ENCODE peak calls at places on chromosomes 5 and 9, in nine cellular contexts. One of them, this sample, is unnamed.

GRCh38 chr5:17081142-17081541 is 136.3 kb upstream of the BASP1 start:
- DNase-seq in T-helper 2 cell: no peak
- DNase-seq in NCI-H1092: no peak
- DNase-seq in amniotic epithelial cell: no peak
- DNase-seq in T-helper 9 cell: no peak
- DNase-seq in T-cell: no peak
- DNase-seq in neuronal stem cell: no peak
- DNase-seq in substantia nigra: no peak
- DNase-seq in MV-4-11: no peak
- DNase-seq in this sample: no peak

GRCh38 chr5:1736889-1737711 is 62.5 kb downstream of the MRPL36 start:
- DNase-seq in amniotic epithelial cell: no peak
- DNase-seq in neuronal stem cell: no peak
- DNase-seq in T-helper 9 cell: no peak
- DNase-seq in substantia nigra: no peak
- DNase-seq in MV-4-11: no peak
- DNase-seq in T-cell: no peak
- DNase-seq in T-helper 2 cell: no peak
- DNase-seq in NCI-H1092: no peak
- DNase-seq in this sample: no peak

GRCh38 chr9:128920381-128921058 is at the start of gene PHYHD1:
- DNase-seq in T-cell: no peak
- DNase-seq in MV-4-11: no peak
- DNase-seq in amniotic epithelial cell: peak; percentile 77
- DNase-seq in T-helper 2 cell: no peak
- DNase-seq in T-helper 9 cell: no peak
- DNase-seq in substantia nigra: peak; percentile 64
- DNase-seq in neuronal stem cell: no peak
- DNase-seq in NCI-H1092: peak; percentile 81
- DNase-seq in this sample: no peak

GRCh38 chr9:69877852-69878507 is 57.4 kb downstream of the CFAP95 start:
- DNase-seq in neuronal stem cell: no peak
- DNase-seq in amniotic epithelial cell: peak; percentile 39
- DNase-seq in T-helper 2 cell: no peak
- DNase-seq in NCI-H1092: peak; percentile 13
- DNase-seq in T-cell: no peak
- DNase-seq in substantia nigra: no peak
- DNase-seq in T-helper 9 cell: no peak
- DNase-seq in MV-4-11: peak; percentile 7
- DNase-seq in this sample: no peak

GRCh38 chr9:5566054-5566618 is 55.8 kb downstream of the PDCD1LG2 start:
- DNase-seq in MV-4-11: no peak
- DNase-seq in T-helper 9 cell: no peak
- DNase-seq in neuronal stem cell: no peak
- DNase-seq in substantia nigra: no peak
- DNase-seq in amniotic epithelial cell: no peak
- DNase-seq in T-helper 2 cell: no peak
- DNase-seq in T-cell: no peak
- DNase-seq in NCI-H1092: no peak
- DNase-seq in this sample: no peak

GRCh38 chr5:126837907-126838539 is 61.1 kb downstream of the LMNB1 start:
- DNase-seq in T-helper 2 cell: no peak
- DNase-seq in T-cell: no peak
- DNase-seq in NCI-H1092: no peak
- DNase-seq in amniotic epithelial cell: peak; percentile 84
- DNase-seq in MV-4-11: no peak
- DNase-seq in T-helper 9 cell: no peak
- DNase-seq in neuronal stem cell: no peak
- DNase-seq in substantia nigra: no peak
- DNase-seq in this sample: no peak

GRCh38 chr5:1731091-1731639 is 68.5 kb downstream of the MRPL36 start:
- DNase-seq in amniotic epithelial cell: no peak
- DNase-seq in NCI-H1092: no peak
- DNase-seq in neuronal stem cell: no peak
- DNase-seq in MV-4-11: no peak
- DNase-seq in T-cell: no peak
- DNase-seq in T-helper 2 cell: no peak
- DNase-seq in T-helper 9 cell: no peak
- DNase-seq in substantia nigra: no peak
- DNase-seq in this sample: no peak

GRCh38 chr9:135522137-135522877 is 1.1 kb downstream of the LCN1 start:
- DNase-seq in MV-4-11: no peak
- DNase-seq in T-helper 2 cell: no peak
- DNase-seq in neuronal stem cell: no peak
- DNase-seq in T-helper 9 cell: no peak
- DNase-seq in amniotic epithelial cell: no peak
- DNase-seq in NCI-H1092: no peak
- DNase-seq in T-cell: no peak
- DNase-seq in substantia nigra: no peak
- DNase-seq in this sample: no peak

GRCh38 chr5:134005415-134006118 is 792 bp upstream of the VDAC1 start:
- DNase-seq in MV-4-11: no peak
- DNase-seq in amniotic epithelial cell: no peak
- DNase-seq in T-helper 2 cell: no peak
- DNase-seq in T-helper 9 cell: no peak
- DNase-seq in substantia nigra: peak; percentile 58
- DNase-seq in T-cell: no peak
- DNase-seq in NCI-H1092: no peak
- DNase-seq in neuronal stem cell: no peak
- DNase-seq in this sample: no peak

GRCh38 chr5:54159153-54159836 is 151.1 kb downstream of the ARL15 start:
- DNase-seq in MV-4-11: peak; percentile 78
- DNase-seq in neuronal stem cell: no peak
- DNase-seq in substantia nigra: no peak
- DNase-seq in T-cell: no peak
- DNase-seq in amniotic epithelial cell: no peak
- DNase-seq in T-helper 2 cell: no peak
- DNase-seq in T-helper 9 cell: no peak
- DNase-seq in NCI-H1092: no peak
- DNase-seq in this sample: no peak

GRCh38 chr5:10779592-10779991 is 18.6 kb upstream of the DAP start:
- DNase-seq in T-cell: no peak
- DNase-seq in T-helper 9 cell: no peak
- DNase-seq in neuronal stem cell: no peak
- DNase-seq in T-helper 2 cell: no peak
- DNase-seq in amniotic epithelial cell: no peak
- DNase-seq in NCI-H1092: no peak
- DNase-seq in substantia nigra: no peak
- DNase-seq in MV-4-11: no peak
- DNase-seq in this sample: no peak

GRCh38 chr5:38532165-38532669 is 24.2 kb downstream of the LIFR start:
- DNase-seq in T-helper 2 cell: no peak
- DNase-seq in MV-4-11: no peak
- DNase-seq in T-helper 9 cell: no peak
- DNase-seq in NCI-H1092: peak; percentile 79
- DNase-seq in amniotic epithelial cell: no peak
- DNase-seq in T-cell: no peak
- DNase-seq in neuronal stem cell: no peak
- DNase-seq in substantia nigra: no peak
- DNase-seq in this sample: no peak